ENCODE peak calls at places on chromosomes 1 and 21, in six cellular contexts. One of them, this sample, is unnamed.

GRCh38 chr1:24975391-24975790 is 45.3 kb upstream of the RUNX3 start:
- DNase-seq in BJ: no peak
- DNase-seq in anterior cingulate cortex: no peak
- DNase-seq in HFF-Myc: no peak
- DNase-seq in fibroblast of mammary gland: no peak
- DNase-seq in stimulated activated CD4-positive, alpha-beta T cell treated with anti-CD3 and anti-CD28 coated beads, TNF-alpha, amount 100 ng/mL, for 1 hour: no peak
- DNase-seq in this sample: no peak

GRCh38 chr1:46521417-46521816 is 30.0 kb downstream of the KNCN start:
- DNase-seq in fibroblast of mammary gland: no peak
- DNase-seq in anterior cingulate cortex: no peak
- DNase-seq in HFF-Myc: no peak
- DNase-seq in BJ: no peak
- DNase-seq in stimulated activated CD4-positive, alpha-beta T cell treated with anti-CD3 and anti-CD28 coated beads, TNF-alpha, amount 100 ng/mL, for 1 hour: no peak
- DNase-seq in this sample: no peak

GRCh38 chr1:169201084-169201619 is 94.7 kb downstream of the ATP1B1 start:
- DNase-seq in stimulated activated CD4-positive, alpha-beta T cell treated with anti-CD3 and anti-CD28 coated beads, TNF-alpha, amount 100 ng/mL, for 1 hour: no peak
- DNase-seq in BJ: peak
- DNase-seq in anterior cingulate cortex: no peak
- DNase-seq in HFF-Myc: no peak
- DNase-seq in fibroblast of mammary gland: peak
- DNase-seq in this sample: no peak

GRCh38 chr1:157849229-157849875 is 7.7 kb upstream of the CD5L start:
- DNase-seq in fibroblast of mammary gland: no peak
- DNase-seq in HFF-Myc: no peak
- DNase-seq in stimulated activated CD4-positive, alpha-beta T cell treated with anti-CD3 and anti-CD28 coated beads, TNF-alpha, amount 100 ng/mL, for 1 hour: no peak
- DNase-seq in BJ: no peak
- DNase-seq in anterior cingulate cortex: no peak
- DNase-seq in this sample: no peak

GRCh38 chr1:177979272-177979671 is 9.4 kb upstream of the SEC16B start:
- DNase-seq in fibroblast of mammary gland: no peak
- DNase-seq in BJ: no peak
- DNase-seq in stimulated activated CD4-positive, alpha-beta T cell treated with anti-CD3 and anti-CD28 coated beads, TNF-alpha, amount 100 ng/mL, for 1 hour: no peak
- DNase-seq in HFF-Myc: no peak
- DNase-seq in anterior cingulate cortex: no peak
- DNase-seq in this sample: no peak

GRCh38 chr1:165144757-165145397 is 211.6 kb downstream of the LMX1A start:
- DNase-seq in BJ: peak
- DNase-seq in stimulated activated CD4-positive, alpha-beta T cell treated with anti-CD3 and anti-CD28 coated beads, TNF-alpha, amount 100 ng/mL, for 1 hour: no peak
- DNase-seq in HFF-Myc: peak
- DNase-seq in anterior cingulate cortex: peak
- DNase-seq in fibroblast of mammary gland: peak
- DNase-seq in this sample: peak

GRCh38 chr1:226526801-226527595 is 21.6 kb upstream of the STUM start:
- DNase-seq in HFF-Myc: no peak
- DNase-seq in fibroblast of mammary gland: peak
- DNase-seq in BJ: no peak
- DNase-seq in anterior cingulate cortex: no peak
- DNase-seq in stimulated activated CD4-positive, alpha-beta T cell treated with anti-CD3 and anti-CD28 coated beads, TNF-alpha, amount 100 ng/mL, for 1 hour: no peak
- DNase-seq in this sample: no peak

GRCh38 chr1:27099904-27100796 is 54.8 kb downstream of the SLC9A1 start:
- DNase-seq in stimulated activated CD4-positive, alpha-beta T cell treated with anti-CD3 and anti-CD28 coated beads, TNF-alpha, amount 100 ng/mL, for 1 hour: no peak
- DNase-seq in fibroblast of mammary gland: peak
- DNase-seq in anterior cingulate cortex: no peak
- DNase-seq in BJ: no peak
- DNase-seq in HFF-Myc: no peak
- DNase-seq in this sample: no peak

GRCh38 chr21:28106370-28106890 is 886.2 kb downstream of the LTN1 start:
- DNase-seq in anterior cingulate cortex: no peak
- DNase-seq in BJ: no peak
- DNase-seq in stimulated activated CD4-positive, alpha-beta T cell treated with anti-CD3 and anti-CD28 coated beads, TNF-alpha, amount 100 ng/mL, for 1 hour: no peak
- DNase-seq in fibroblast of mammary gland: no peak
- DNase-seq in HFF-Myc: no peak
- DNase-seq in this sample: no peak

GRCh38 chr21:42010507-42011493 is 640 bp upstream of the ZBTB21 start:
- DNase-seq in anterior cingulate cortex: no peak
- DNase-seq in BJ: no peak
- DNase-seq in HFF-Myc: no peak
- DNase-seq in stimulated activated CD4-positive, alpha-beta T cell treated with anti-CD3 and anti-CD28 coated beads, TNF-alpha, amount 100 ng/mL, for 1 hour: no peak
- DNase-seq in fibroblast of mammary gland: no peak
- DNase-seq in this sample: peak

GRCh38 chr21:35945089-35945671 is 115.1 kb downstream of the SETD4 start:
- DNase-seq in fibroblast of mammary gland: no peak
- DNase-seq in stimulated activated CD4-positive, alpha-beta T cell treated with anti-CD3 and anti-CD28 coated beads, TNF-alpha, amount 100 ng/mL, for 1 hour: no peak
- DNase-seq in anterior cingulate cortex: no peak
- DNase-seq in HFF-Myc: no peak
- DNase-seq in BJ: no peak
- DNase-seq in this sample: no peak

GRCh38 chr1:228697209-228698016 is 37.9 kb upstream of the RHOU start:
- DNase-seq in stimulated activated CD4-positive, alpha-beta T cell treated with anti-CD3 and anti-CD28 coated beads, TNF-alpha, amount 100 ng/mL, for 1 hour: no peak
- DNase-seq in fibroblast of mammary gland: peak
- DNase-seq in HFF-Myc: peak
- DNase-seq in BJ: no peak
- DNase-seq in anterior cingulate cortex: peak
- DNase-seq in this sample: peak

GRCh38 chr21:44442266-44443125 is 12.8 kb upstream of the LRRC3 start:
- DNase-seq in anterior cingulate cortex: no peak
- DNase-seq in fibroblast of mammary gland: no peak
- DNase-seq in stimulated activated CD4-positive, alpha-beta T cell treated with anti-CD3 and anti-CD28 coated beads, TNF-alpha, amount 100 ng/mL, for 1 hour: no peak
- DNase-seq in HFF-Myc: no peak
- DNase-seq in BJ: no peak
- DNase-seq in this sample: no peak

GRCh38 chr1:88774151-88774556 is 90.1 kb downstream of the PKN2 start:
- DNase-seq in stimulated activated CD4-positive, alpha-beta T cell treated with anti-CD3 and anti-CD28 coated beads, TNF-alpha, amount 100 ng/mL, for 1 hour: no peak
- DNase-seq in HFF-Myc: no peak
- DNase-seq in BJ: no peak
- DNase-seq in fibroblast of mammary gland: no peak
- DNase-seq in anterior cingulate cortex: no peak
- DNase-seq in this sample: no peak

GRCh38 chr21:36125513-36126121 is 9.3 kb upstream of the CBR3 start:
- DNase-seq in BJ: no peak
- DNase-seq in stimulated activated CD4-positive, alpha-beta T cell treated with anti-CD3 and anti-CD28 coated beads, TNF-alpha, amount 100 ng/mL, for 1 hour: no peak
- DNase-seq in HFF-Myc: no peak
- DNase-seq in fibroblast of mammary gland: peak
- DNase-seq in anterior cingulate cortex: peak
- DNase-seq in this sample: peak

GRCh38 chr1:25889470-25889869 is 14.0 kb upstream of the PAQR7 start:
- DNase-seq in BJ: no peak
- DNase-seq in anterior cingulate cortex: no peak
- DNase-seq in fibroblast of mammary gland: peak
- DNase-seq in stimulated activated CD4-positive, alpha-beta T cell treated with anti-CD3 and anti-CD28 coated beads, TNF-alpha, amount 100 ng/mL, for 1 hour: no peak
- DNase-seq in HFF-Myc: no peak
- DNase-seq in this sample: no peak

GRCh38 chr1:52723260-52723659 is 3.0 kb upstream of the ZYG11B start:
- DNase-seq in stimulated activated CD4-positive, alpha-beta T cell treated with anti-CD3 and anti-CD28 coated beads, TNF-alpha, amount 100 ng/mL, for 1 hour: no peak
- DNase-seq in BJ: no peak
- DNase-seq in HFF-Myc: no peak
- DNase-seq in fibroblast of mammary gland: no peak
- DNase-seq in anterior cingulate cortex: no peak
- DNase-seq in this sample: no peak

GRCh38 chr1:236887081-236887480 is 92.0 kb downstream of the MTR start:
- DNase-seq in stimulated activated CD4-positive, alpha-beta T cell treated with anti-CD3 and anti-CD28 coated beads, TNF-alpha, amount 100 ng/mL, for 1 hour: no peak
- DNase-seq in BJ: no peak
- DNase-seq in anterior cingulate cortex: no peak
- DNase-seq in HFF-Myc: no peak
- DNase-seq in fibroblast of mammary gland: no peak
- DNase-seq in this sample: no peak

GRCh38 chr1:179550753-179551682 is 24.7 kb downstream of the NPHS2 start:
- DNase-seq in stimulated activated CD4-positive, alpha-beta T cell treated with anti-CD3 and anti-CD28 coated beads, TNF-alpha, amount 100 ng/mL, for 1 hour: no peak
- DNase-seq in HFF-Myc: peak
- DNase-seq in anterior cingulate cortex: no peak
- DNase-seq in BJ: peak
- DNase-seq in fibroblast of mammary gland: peak
- DNase-seq in this sample: no peak

GRCh38 chr1:200877839-200878551 is 5.2 kb downstream of the GPR25 start:
- DNase-seq in BJ: no peak
- DNase-seq in anterior cingulate cortex: no peak
- DNase-seq in stimulated activated CD4-positive, alpha-beta T cell treated with anti-CD3 and anti-CD28 coated beads, TNF-alpha, amount 100 ng/mL, for 1 hour: no peak
- DNase-seq in fibroblast of mammary gland: no peak
- DNase-seq in HFF-Myc: no peak
- DNase-seq in this sample: no peak

GRCh38 chr1:42179275-42179674 is 14.7 kb upstream of the GUCA2A start:
- DNase-seq in HFF-Myc: no peak
- DNase-seq in fibroblast of mammary gland: peak
- DNase-seq in anterior cingulate cortex: no peak
- DNase-seq in stimulated activated CD4-positive, alpha-beta T cell treated with anti-CD3 and anti-CD28 coated beads, TNF-alpha, amount 100 ng/mL, for 1 hour: no peak
- DNase-seq in BJ: no peak
- DNase-seq in this sample: no peak

GRCh38 chr1:37808369-37809319 is 636 bp upstream of the YRDC start:
- DNase-seq in stimulated activated CD4-positive, alpha-beta T cell treated with anti-CD3 and anti-CD28 coated beads, TNF-alpha, amount 100 ng/mL, for 1 hour: no peak
- DNase-seq in BJ: no peak
- DNase-seq in anterior cingulate cortex: peak
- DNase-seq in HFF-Myc: no peak
- DNase-seq in fibroblast of mammary gland: peak
- DNase-seq in this sample: peak

GRCh38 chr1:181485276-181486097 is 2.2 kb downstream of the CACNA1E start:
- DNase-seq in fibroblast of mammary gland: no peak
- DNase-seq in BJ: no peak
- DNase-seq in HFF-Myc: no peak
- DNase-seq in anterior cingulate cortex: peak
- DNase-seq in stimulated activated CD4-positive, alpha-beta T cell treated with anti-CD3 and anti-CD28 coated beads, TNF-alpha, amount 100 ng/mL, for 1 hour: no peak
- DNase-seq in this sample: peak

GRCh38 chr1:174637487-174637886 is 189.7 kb downstream of the GPR52 start:
- DNase-seq in fibroblast of mammary gland: no peak
- DNase-seq in HFF-Myc: no peak
- DNase-seq in anterior cingulate cortex: no peak
- DNase-seq in BJ: no peak
- DNase-seq in stimulated activated CD4-positive, alpha-beta T cell treated with anti-CD3 and anti-CD28 coated beads, TNF-alpha, amount 100 ng/mL, for 1 hour: no peak
- DNase-seq in this sample: no peak

GRCh38 chr1:94339229-94339927 is 78.8 kb upstream of the ABCD3 start:
- DNase-seq in fibroblast of mammary gland: no peak
- DNase-seq in anterior cingulate cortex: no peak
- DNase-seq in BJ: no peak
- DNase-seq in HFF-Myc: no peak
- DNase-seq in stimulated activated CD4-positive, alpha-beta T cell treated with anti-CD3 and anti-CD28 coated beads, TNF-alpha, amount 100 ng/mL, for 1 hour: no peak
- DNase-seq in this sample: no peak